ENCODE peak calls at places on chromosomes 12 and 14, in six cellular contexts. One of them, this sample, is unnamed. For H3K27me3, the result is how much of the 10 kb centered on the place peaks cover.

GRCh38 chr14:65791551-65791981 is 379.0 kb downstream of the FUT8 start:
- DNase-seq in H9: no peak
- DNase-seq in H1: no peak
- DNase-seq in neuronal stem cell: no peak
- DNase-seq in mesendoderm: no peak
- DNase-seq in IMR-90: peak
- DNase-seq in this sample: no peak

GRCh38 chr14:99595034-99595433 is 9.0 kb downstream of the CCDC85C start:
- DNase-seq in IMR-90: no peak
- DNase-seq in mesendoderm: no peak
- DNase-seq in H1: no peak
- DNase-seq in H9: no peak
- DNase-seq in neuronal stem cell: no peak
- DNase-seq in this sample: no peak

GRCh38 chr14:96592591-96593388 is 90.6 kb downstream of the PAPOLA start:
- DNase-seq in H9: no peak
- DNase-seq in mesendoderm: no peak
- DNase-seq in neuronal stem cell: peak
- DNase-seq in IMR-90: peak
- DNase-seq in H1: peak
- DNase-seq in this sample: no peak

GRCh38 chr12:62191747-62192485 is 68.3 kb upstream of the USP15 start:
- DNase-seq in H1: no peak
- DNase-seq in H9: peak
- DNase-seq in neuronal stem cell: no peak
- DNase-seq in IMR-90: no peak
- DNase-seq in mesendoderm: peak
- DNase-seq in this sample: peak

GRCh38 chr12:6644903-6645302 is 2.3 kb downstream of the ACRBP start:
- DNase-seq in H1: no peak
- DNase-seq in mesendoderm: peak
- DNase-seq in H9: peak
- DNase-seq in IMR-90: no peak
- DNase-seq in neuronal stem cell: no peak
- DNase-seq in this sample: no peak

GRCh38 chr12:108375986-108376663 is 37.0 kb upstream of the CMKLR1 start:
- DNase-seq in IMR-90: no peak
- DNase-seq in H9: no peak
- DNase-seq in mesendoderm: peak
- DNase-seq in neuronal stem cell: no peak
- DNase-seq in H1: no peak
- DNase-seq in this sample: no peak

GRCh38 chr14:97840159-97840558 is 1043.0 kb downstream of the VRK1 start:
- DNase-seq in IMR-90: no peak
- DNase-seq in mesendoderm: no peak
- DNase-seq in H1: no peak
- DNase-seq in neuronal stem cell: no peak
- DNase-seq in H9: no peak
- DNase-seq in this sample: no peak

GRCh38 chr12:43836455-43836989 is 641 bp downstream of the TMEM117 start:
- DNase-seq in H1: no peak
- DNase-seq in neuronal stem cell: no peak
- DNase-seq in H9: no peak
- DNase-seq in IMR-90: peak
- DNase-seq in mesendoderm: no peak
- DNase-seq in this sample: peak

GRCh38 chr14:79732911-79733310 is 478.4 kb downstream of the DIO2 start:
- DNase-seq in neuronal stem cell: no peak
- DNase-seq in mesendoderm: no peak
- DNase-seq in IMR-90: peak
- DNase-seq in H9: no peak
- DNase-seq in H1: no peak
- DNase-seq in this sample: no peak

GRCh38 chr14:92716131-92716530 is 32.3 kb downstream of the LGMN start:
- DNase-seq in IMR-90: no peak
- DNase-seq in H1: no peak
- DNase-seq in mesendoderm: no peak
- DNase-seq in H9: no peak
- DNase-seq in neuronal stem cell: no peak
- DNase-seq in this sample: no peak

GRCh38 chr12:43806737-43807072 is 588 bp upstream of the TWF1 start:
- DNase-seq in neuronal stem cell: no peak
- DNase-seq in mesendoderm: no peak
- DNase-seq in H9: no peak
- DNase-seq in IMR-90: no peak
- DNase-seq in H1: no peak
- DNase-seq in this sample: no peak

GRCh38 chr12:75705749-75706719 is 194.6 kb upstream of the KRR1 start:
- DNase-seq in H1: no peak
- DNase-seq in mesendoderm: no peak
- DNase-seq in H9: no peak
- DNase-seq in neuronal stem cell: no peak
- DNase-seq in IMR-90: peak
- DNase-seq in this sample: peak

DNA sequence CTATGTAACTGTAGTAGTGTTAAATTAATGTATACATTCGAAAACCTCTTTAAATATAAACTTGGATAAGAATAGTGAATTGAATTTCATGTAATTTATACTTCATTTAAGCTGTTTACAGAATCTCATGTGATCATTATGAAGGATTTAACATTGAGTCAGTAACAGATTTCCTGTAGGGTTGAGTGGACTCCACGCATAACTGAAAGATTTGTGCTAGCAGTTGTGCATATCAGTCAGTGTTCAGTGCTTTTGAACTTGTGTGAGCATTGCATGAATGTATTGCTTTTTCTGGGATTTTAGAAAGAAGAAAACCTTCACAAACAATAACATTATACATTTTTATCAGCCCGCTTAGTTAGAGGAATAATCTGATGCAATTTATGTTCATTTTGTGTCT is 1435.3 kb downstream of the LRFN5 start:
- DNase-seq in mesendoderm: no peak
- DNase-seq in H9: no peak
- DNase-seq in neuronal stem cell: no peak
- DNase-seq in IMR-90: no peak
- DNase-seq in H1: no peak
- DNase-seq in this sample: no peak
- H3K27me3 ChIP-seq in mesendoderm: under half
- H3K27me3 ChIP-seq in H9: under half
- H3K27me3 ChIP-seq in neuronal stem cell: under half
- H3K27me3 ChIP-seq in IMR-90: under half
- H3K27me3 ChIP-seq in H1: under half
- H3K27me3 ChIP-seq in this sample: under half

GRCh38 chr14:101791919-101792572 is 30.5 kb downstream of the PPP2R5C start:
- DNase-seq in H9: no peak
- DNase-seq in mesendoderm: no peak
- DNase-seq in H1: no peak
- DNase-seq in IMR-90: peak
- DNase-seq in neuronal stem cell: no peak
- DNase-seq in this sample: peak

GRCh38 chr14:101796479-101796878 is 35.0 kb downstream of the PPP2R5C start:
- DNase-seq in H9: no peak
- DNase-seq in mesendoderm: no peak
- DNase-seq in H1: no peak
- DNase-seq in neuronal stem cell: no peak
- DNase-seq in IMR-90: no peak
- DNase-seq in this sample: no peak

DNA sequence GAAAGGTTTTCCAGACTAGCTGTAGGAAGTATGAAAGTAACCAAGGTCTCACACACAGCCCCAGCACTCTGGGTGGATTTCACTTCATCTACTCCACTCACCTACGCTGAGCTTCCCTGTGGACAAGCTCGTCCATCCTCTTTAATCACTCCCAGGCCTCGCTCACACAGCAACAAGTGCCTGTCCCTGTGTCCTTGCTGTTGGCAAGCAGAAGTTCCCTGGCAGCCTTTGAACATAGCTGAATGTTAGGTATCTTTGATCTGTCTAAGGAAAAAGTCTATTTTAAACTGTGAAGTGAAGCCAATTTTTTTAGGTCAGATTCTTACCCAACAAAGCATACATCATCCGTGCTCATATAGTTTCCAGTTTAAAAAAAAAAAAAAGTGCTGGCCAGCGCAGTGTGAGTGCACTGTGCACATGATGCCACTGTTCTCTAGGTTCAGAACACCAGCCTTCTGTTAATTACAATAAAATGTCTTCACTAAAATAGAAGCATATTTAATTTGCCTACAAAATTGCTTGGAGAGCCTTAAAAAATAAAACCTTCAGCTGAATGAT is 36.4 kb downstream of the PPP2R5C start:
- DNase-seq in H1: no peak
- DNase-seq in mesendoderm: no peak
- DNase-seq in H9: no peak
- DNase-seq in neuronal stem cell: no peak
- DNase-seq in IMR-90: no peak
- DNase-seq in this sample: no peak
- H2BK15ac ChIP-seq in H1: no peak
- H2BK15ac ChIP-seq in mesendoderm: no peak
- H2BK15ac ChIP-seq in H9: no peak
- H2BK15ac ChIP-seq in neuronal stem cell: no peak
- H2BK15ac ChIP-seq in IMR-90: no peak
- H2BK15ac ChIP-seq in this sample: no peak

GRCh38 chr12:50240096-50240791 is 43.1 kb downstream of the LIMA1 start:
- DNase-seq in H9: no peak
- DNase-seq in H1: no peak
- DNase-seq in IMR-90: no peak
- DNase-seq in mesendoderm: peak
- DNase-seq in neuronal stem cell: no peak
- DNase-seq in this sample: no peak
- H3K27ac ChIP-seq in H9: no peak
- H3K27ac ChIP-seq in H1: no peak
- H3K27ac ChIP-seq in IMR-90: peak
- H3K27ac ChIP-seq in mesendoderm: no peak
- H3K27ac ChIP-seq in neuronal stem cell: no peak
- H3K27ac ChIP-seq in this sample: no peak

GRCh38 chr12:125184213-125184952 is 119.1 kb downstream of the AACS start:
- DNase-seq in H1: no peak
- DNase-seq in neuronal stem cell: no peak
- DNase-seq in H9: no peak
- DNase-seq in mesendoderm: no peak
- DNase-seq in IMR-90: no peak
- DNase-seq in this sample: no peak
- H3K27me3 ChIP-seq in H1: under half
- H3K27me3 ChIP-seq in neuronal stem cell: under half
- H3K27me3 ChIP-seq in H9: under half
- H3K27me3 ChIP-seq in mesendoderm: under half
- H3K27me3 ChIP-seq in IMR-90: under half
- H3K27me3 ChIP-seq in this sample: under half